ENCODE peak calls at places on chromosomes 4 and X, in eight cellular contexts. P, B, Q, C, R, T, W and N are unnamed samples.

GRCh38 chr4:28490669-28491068 is 1630.0 kb downstream of the STIM2 start:
- DNase-seq in W (no peak), R (no peak), B (no peak), C (no peak), P (no peak), T (no peak), Q (peak), N (no peak)

GRCh38 chr4:151866266-151866918 is 105.6 kb upstream of the GATB start:
- DNase-seq in Q (no peak), T (no peak), C (no peak), R (no peak), P (no peak), W (no peak), B (no peak), N (no peak)

GRCh38 chr4:142631836-142632235 is 214.3 kb downstream of the INPP4B start:
- DNase-seq in Q (no peak), R (no peak), C (no peak), T (no peak), B (no peak), P (no peak), W (no peak), N (no peak)

GRCh38 chrX:136251042-136251991 is at the start of gene MAP7D3:
- DNase-seq in R (peak), T (peak), C (peak), B (peak), W (peak), P (peak), Q (peak), N (peak)

GRCh38 chr4:111630705-111631104 is 514.5 kb upstream of the FAM241A start:
- DNase-seq in T (no peak), B (no peak), P (no peak), R (no peak), W (no peak), Q (peak), C (no peak), N (no peak)

GRCh38 chr4:76125816-76126215 is 22.4 kb downstream of the NUP54 start:
- DNase-seq in B (no peak), W (no peak), T (no peak), Q (no peak), C (no peak), P (no peak), R (no peak), N (no peak)

GRCh38 chrX:150847088-150847487 is 51.4 kb downstream of the CD99L2 start:
- DNase-seq in P (no peak), Q (no peak), W (no peak), R (no peak), B (no peak), T (no peak), C (no peak), N (no peak)

GRCh38 chrX:19920945-19921344 is 33.5 kb upstream of the SH3KBP1 start:
- DNase-seq in C (no peak), T (no peak), R (no peak), P (no peak), B (no peak), Q (no peak), W (no peak), N (no peak)

GRCh38 chr4:185782523-185782922 is 29.5 kb downstream of the SORBS2 start:
- DNase-seq in Q (peak), R (no peak), B (peak), C (no peak), T (no peak), W (no peak), P (no peak), N (no peak)

GRCh38 chr4:109298279-109299010 is 4.0 kb downstream of the COL25A1 start:
- DNase-seq in B (no peak), R (no peak), Q (no peak), P (no peak), W (no peak), C (no peak), T (no peak), N (no peak)

DNA sequence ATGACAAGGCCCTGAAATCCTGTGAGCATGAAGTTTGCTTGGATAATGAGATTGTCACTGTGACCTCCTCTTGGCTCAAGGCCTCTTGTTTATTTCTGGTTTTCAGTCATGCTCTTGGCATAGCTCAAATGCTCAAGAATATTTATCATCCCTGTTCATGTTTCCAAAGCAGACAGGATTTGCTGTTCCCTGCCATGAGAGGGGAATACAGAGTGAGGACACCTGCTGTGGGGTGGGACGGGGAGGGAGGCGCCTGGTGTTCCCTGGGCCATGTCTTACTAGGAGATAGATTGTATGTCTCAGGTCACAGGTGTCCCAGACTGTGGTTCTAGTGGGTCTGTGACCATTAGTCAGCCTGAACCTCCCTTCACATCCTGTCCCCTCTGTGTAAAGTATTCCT is 34.9 kb upstream of the SH3RF1 start:
- DNase-seq in T (no peak), P (no peak), C (no peak), B (no peak), W (no peak), R (no peak), Q (peak), N (no peak)
- TF ChIP-seq POLR2A in T (no peak), P (no peak), C (no peak), B (no peak), W (no peak), R (no peak), Q (no peak), N (no peak)

DNA sequence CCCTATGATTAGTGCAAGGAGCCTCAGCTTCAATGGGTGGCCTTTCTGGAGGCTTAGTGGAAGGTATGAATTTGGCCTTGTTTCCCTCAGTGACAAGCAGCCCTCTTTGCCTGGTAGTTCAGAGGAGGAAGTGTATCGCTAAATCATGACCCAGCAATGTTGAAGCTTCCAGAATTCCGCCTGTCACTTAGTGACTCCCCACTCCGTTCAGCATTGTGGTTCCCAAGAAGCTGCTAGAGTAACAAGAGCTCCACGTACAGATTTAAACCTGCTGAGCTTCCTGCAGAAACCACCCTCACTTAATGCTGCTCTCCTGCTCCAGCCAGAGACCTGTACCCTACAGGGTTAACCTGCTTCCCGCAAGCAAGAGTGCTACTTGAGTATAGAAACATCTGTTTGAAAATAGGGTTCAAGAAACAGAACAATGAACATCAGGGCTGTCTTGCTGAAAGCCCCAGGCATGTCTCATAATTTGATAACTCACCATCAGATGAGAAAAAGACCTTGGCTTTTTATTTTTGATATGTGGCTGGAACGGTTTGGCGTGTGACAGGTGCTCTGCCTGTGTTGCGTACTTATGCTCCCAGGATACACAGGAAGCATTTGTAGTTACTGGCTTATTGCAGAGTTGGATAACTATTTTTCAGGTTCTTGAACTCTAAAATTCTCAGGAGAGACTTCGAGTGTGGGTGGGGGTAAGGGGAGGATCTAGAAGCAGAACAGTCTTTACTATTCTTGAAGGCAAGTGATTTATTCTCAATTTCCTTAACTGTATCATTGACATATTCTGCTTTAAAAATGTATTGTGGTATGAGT is 105.3 kb downstream of the UCHL1 start:
- DNase-seq in P (no peak), T (no peak), Q (no peak), R (no peak), W (no peak), C (no peak), B (no peak), N (peak)
- TF ChIP-seq POLR2A in P (no peak), T (no peak), Q (no peak), R (no peak), W (no peak), C (no peak), B (no peak), N (no peak)

DNA sequence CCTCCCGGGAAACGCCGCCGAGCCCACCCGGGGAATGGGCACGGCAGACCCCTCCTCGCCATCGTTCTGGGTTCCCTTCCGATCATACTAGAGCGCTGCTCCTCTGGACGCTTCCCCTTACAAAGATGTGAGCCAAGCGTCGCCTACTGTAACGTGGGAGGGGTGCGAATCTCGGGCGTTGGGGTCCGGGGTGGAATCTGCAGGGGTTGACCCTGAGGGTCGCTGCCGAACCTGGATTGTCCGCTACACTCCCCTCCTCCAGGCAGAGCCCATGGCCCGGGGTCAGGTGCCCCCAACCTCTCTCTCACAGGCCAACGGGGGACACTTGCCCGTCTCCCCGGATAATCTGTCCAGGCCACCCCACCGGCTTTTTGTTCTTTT is 13.8 kb downstream of the BCOR start:
- DNase-seq in B (no peak), T (no peak), W (no peak), Q (no peak), R (no peak), C (peak), P (no peak), N (no peak)
- TF ChIP-seq POLR2A in B (no peak), T (no peak), W (no peak), Q (no peak), R (no peak), C (no peak), P (no peak), N (no peak)

GRCh38 chr4:11743236-11743635 is 314.5 kb upstream of the HS3ST1 start:
- DNase-seq in T (no peak), C (no peak), Q (peak), P (no peak), B (no peak), R (no peak), W (no peak), N (no peak)

GRCh38 chr4:11743961-11744360 is 315.3 kb upstream of the HS3ST1 start:
- DNase-seq in Q (no peak), P (no peak), C (no peak), B (no peak), T (no peak), R (no peak), W (no peak), N (no peak)

GRCh38 chr4:11739992-11740391 is 311.3 kb upstream of the HS3ST1 start:
- DNase-seq in T (no peak), W (no peak), C (no peak), P (no peak), Q (peak), R (no peak), B (no peak), N (no peak)

GRCh38 chr4:11746734-11747133 is 318.0 kb upstream of the HS3ST1 start:
- DNase-seq in P (no peak), C (no peak), B (no peak), Q (no peak), W (no peak), R (no peak), T (no peak), N (no peak)

DNA sequence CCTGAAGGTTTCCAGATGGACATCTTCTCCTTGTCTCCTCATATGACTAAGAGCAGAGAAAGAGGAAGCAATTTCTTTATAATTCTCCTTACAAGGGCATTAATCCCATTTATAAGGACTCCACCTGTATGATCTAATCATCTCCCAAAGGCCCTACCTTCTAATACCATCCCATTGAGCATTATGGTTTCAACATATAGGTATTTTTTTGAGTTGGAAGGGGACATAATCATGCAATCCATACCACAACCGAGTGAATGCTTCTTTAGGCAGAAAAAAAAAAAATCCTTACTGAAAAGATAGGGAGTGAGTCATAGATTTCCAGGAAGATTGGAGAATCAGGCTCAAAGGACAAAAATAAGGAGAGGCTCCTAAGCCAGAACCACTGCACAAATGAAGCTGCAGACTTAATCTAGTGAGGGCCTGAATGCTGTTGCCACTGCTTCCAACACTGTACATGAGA is 312.5 kb upstream of the HS3ST1 start:
- DNase-seq in B (peak), T (no peak), C (no peak), R (no peak), Q (peak), P (no peak), W (no peak), N (no peak)
- TF ChIP-seq POLR2A in B (no peak), T (no peak), C (no peak), R (no peak), Q (no peak), P (no peak), W (no peak), N (no peak)